ENCODE peak calls at places on chromosome 12, in six cellular contexts. A is K562, B is H1, E is HepG2, F is SK-N-SH, G is GM12878. R is an unnamed sample.

GRCh38 chr12:112297188-112297587 is 85.0 kb downstream of the HECTD4 start:
- DNase-seq in A (no peak), B (no peak), E (no peak), F (no peak), G (no peak), R (no peak)

GRCh38 chr12:110737532-110737931 is 5.2 kb downstream of the PPP1CC start:
- DNase-seq in A (no peak), B (no peak), E (no peak), F (no peak), G (no peak), R (no peak)

GRCh38 chr12:115375188-115375991 is 691.4 kb upstream of the TBX3 start:
- DNase-seq in A (no peak), B (no peak), E (peak; percentile 28), F (no peak), G (peak; percentile 65), R (peak; percentile 48)

GRCh38 chr12:46005151-46005797 is 14.9 kb upstream of the SCAF11 start:
- DNase-seq in A (no peak), B (no peak), E (no peak), F (peak; percentile 14), G (no peak), R (peak; percentile 14)

GRCh38 chr12:77232045-77232444 is 166.7 kb upstream of the E2F7 start:
- DNase-seq in A (no peak), B (no peak), E (no peak), F (no peak), G (no peak), R (no peak)

GRCh38 chr12:58557156-58557555 is 363.1 kb downstream of the LRIG3 start:
- DNase-seq in A (no peak), B (no peak), E (no peak), F (no peak), G (no peak), R (no peak)

GRCh38 chr12:99984271-99985128 is at the start of gene ANKS1B:
- DNase-seq in A (peak; percentile 57), B (peak; percentile 83), E (no peak), F (peak; percentile 89), G (no peak), R (peak; percentile 52)

GRCh38 chr12:92696240-92696639 is 6.5 kb upstream of the PLEKHG7 start:
- DNase-seq in A (no peak), B (no peak), E (no peak), F (no peak), G (no peak), R (no peak)

GRCh38 chr12:111033281-111034147 is 113.1 kb upstream of the MYL2 start:
- DNase-seq in A (no peak), B (peak; percentile 84), E (no peak), F (peak; percentile 85), G (no peak), R (no peak)

GRCh38 chr12:49979061-49979586 is 6.4 kb downstream of the AQP6 start:
- DNase-seq in A (no peak), B (no peak), E (no peak), F (peak; percentile 86), G (no peak), R (no peak)

GRCh38 chr12:104793968-104794367 is 164.1 kb downstream of the SLC41A2 start:
- DNase-seq in A (no peak), B (no peak), E (no peak), F (no peak), G (no peak), R (no peak)

GRCh38 chr12:58601529-58601928 is 318.8 kb downstream of the LRIG3 start:
- DNase-seq in A (no peak), B (no peak), E (no peak), F (no peak), G (no peak), R (no peak)

GRCh38 chr12:28795306-28795705 is 353.8 kb upstream of the FAR2 start:
- DNase-seq in A (no peak), B (no peak), E (no peak), F (no peak), G (no peak), R (no peak)

GRCh38 chr12:4736048-4736447 is 15.8 kb downstream of the GALNT8 start:
- DNase-seq in A (no peak), B (no peak), E (no peak), F (no peak), G (no peak), R (no peak)

GRCh38 chr12:49365542-49365941 is 1.7 kb upstream of the SPATS2 start:
- DNase-seq in A (peak; percentile 29), B (no peak), E (no peak), F (no peak), G (no peak), R (no peak)

GRCh38 chr12:43292699-43293098 is 259.3 kb downstream of the ADAMTS20 start:
- DNase-seq in A (no peak), B (no peak), E (no peak), F (no peak), G (no peak), R (no peak)

GRCh38 chr12:132363661-132364347 is 34.4 kb upstream of the GALNT9 start:
- DNase-seq in A (no peak), B (no peak), E (no peak), F (no peak), G (no peak), R (no peak)

GRCh38 chr12:862303-862911 is 87.1 kb downstream of the RAD52 start:
- DNase-seq in A (no peak), B (no peak), E (no peak), F (no peak), G (no peak), R (no peak)

GRCh38 chr12:863285-863684 is 86.2 kb downstream of the RAD52 start:
- DNase-seq in A (no peak), B (no peak), E (no peak), F (no peak), G (no peak), R (no peak)

GRCh38 chr12:852864-853263 is 96.6 kb downstream of the RAD52 start:
- DNase-seq in A (no peak), B (no peak), E (no peak), F (no peak), G (no peak), R (no peak)

GRCh38 chr12:851913-852312 is 97.6 kb downstream of the RAD52 start:
- DNase-seq in A (no peak), B (no peak), E (no peak), F (no peak), G (no peak), R (peak; percentile 10)

DNA sequence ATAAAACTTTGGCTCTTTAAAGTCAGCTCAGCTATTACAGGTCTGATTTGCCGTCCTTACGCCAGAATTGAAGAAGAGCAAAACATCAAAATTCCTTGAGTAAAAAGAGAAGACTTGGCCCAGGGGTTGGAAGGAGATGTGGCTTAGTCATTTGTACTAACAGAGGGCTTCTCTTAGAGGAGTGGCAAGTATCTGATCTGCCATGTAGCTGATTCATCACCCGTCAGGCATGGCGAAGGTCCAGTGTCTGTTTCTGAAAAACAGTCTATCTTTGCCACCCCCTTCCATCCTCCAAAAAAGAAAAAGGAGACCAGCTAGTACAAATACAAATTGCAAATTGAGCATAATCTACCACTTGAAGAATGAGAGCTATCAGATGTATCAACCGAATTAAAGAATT is 91.9 kb downstream of the RAD52 start:
- DNase-seq in A (no peak), B (no peak), E (no peak), F (no peak), G (no peak), R (peak; percentile 44)
- TF ChIP-seq CHD2 in A (no peak), B (no peak), E (no peak), F (no peak), G (no peak), R (no peak)

GRCh38 chr12:102063066-102063465 is 1.3 kb upstream of the WASHC3 start:
- DNase-seq in A (peak; percentile 34), B (no peak), E (peak; percentile 35), F (no peak), G (no peak), R (no peak)

GRCh38 chr12:102064476-102064875 is 2.7 kb upstream of the WASHC3 start:
- DNase-seq in A (no peak), B (no peak), E (no peak), F (no peak), G (no peak), R (no peak)

GRCh38 chr12:102061556-102062418 is at the start of gene WASHC3:
- DNase-seq in A (peak; percentile 87), B (peak; percentile 91), E (peak; percentile 90), F (peak; percentile 84), G (peak; percentile 74), R (peak; percentile 80)

GRCh38 chr12:102061096-102061555 is 665 bp downstream of the WASHC3 start:
- DNase-seq in A (peak; percentile 7), B (no peak), E (peak; percentile 12), F (no peak), G (peak; percentile 71), R (no peak)

DNA sequence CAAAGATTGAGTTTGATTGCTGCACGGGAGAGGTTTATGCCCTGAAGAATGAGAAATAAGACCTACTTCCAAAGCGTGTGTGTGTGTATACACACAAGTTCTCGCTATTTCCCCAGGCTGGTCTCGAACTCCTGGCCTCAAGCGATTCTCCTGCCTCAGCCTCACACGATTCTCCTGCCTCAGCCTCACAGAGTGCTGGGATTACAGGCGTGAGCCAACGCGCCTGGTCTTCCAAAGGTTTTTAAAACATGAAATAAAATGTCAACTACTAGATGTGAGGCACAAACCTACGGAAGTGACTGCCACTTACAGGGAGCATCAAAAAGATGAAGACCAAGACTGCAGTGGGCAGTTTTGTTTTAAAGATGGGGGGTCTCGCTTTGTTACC is 622 bp upstream of the WASHC3 start:
- DNase-seq in A (no peak), B (no peak), E (no peak), F (no peak), G (no peak), R (no peak)
- H3K4me3 ChIP-seq in A (peak overlapping the region; percentile 71), B (peak overlapping the region; percentile 76), E (peak overlapping the region; percentile 76), F (peak overlapping the region; percentile 90), G (no peak overlapping the region), R (peak overlapping the region; percentile 64)

DNA sequence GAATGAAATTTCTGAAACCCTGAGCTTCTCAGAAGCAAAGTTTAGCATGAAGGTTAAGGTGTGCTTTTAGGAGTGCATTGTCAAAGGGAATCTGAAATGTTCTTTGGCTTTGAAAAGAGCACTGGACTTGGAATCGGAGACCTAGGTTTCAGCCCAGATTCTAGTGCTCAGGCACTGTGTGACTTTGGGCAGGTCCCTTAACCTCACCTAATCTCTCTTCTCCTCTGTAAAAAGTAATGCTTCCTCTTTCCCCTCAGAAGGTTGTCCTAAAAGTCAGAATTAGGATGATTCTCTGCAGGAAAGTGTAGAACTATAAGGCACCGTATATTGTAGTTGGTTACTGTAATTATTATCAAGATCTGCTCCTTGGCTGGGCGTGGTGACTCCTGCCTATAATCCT is 38.0 kb upstream of the ELK3 start:
- DNase-seq in A (no peak), B (no peak), E (no peak), F (no peak), G (no peak), R (no peak)
- TF ChIP-seq EP300 in A (no peak), B (no peak), E (no peak), F (no peak), G (no peak), R (no peak)

DNA sequence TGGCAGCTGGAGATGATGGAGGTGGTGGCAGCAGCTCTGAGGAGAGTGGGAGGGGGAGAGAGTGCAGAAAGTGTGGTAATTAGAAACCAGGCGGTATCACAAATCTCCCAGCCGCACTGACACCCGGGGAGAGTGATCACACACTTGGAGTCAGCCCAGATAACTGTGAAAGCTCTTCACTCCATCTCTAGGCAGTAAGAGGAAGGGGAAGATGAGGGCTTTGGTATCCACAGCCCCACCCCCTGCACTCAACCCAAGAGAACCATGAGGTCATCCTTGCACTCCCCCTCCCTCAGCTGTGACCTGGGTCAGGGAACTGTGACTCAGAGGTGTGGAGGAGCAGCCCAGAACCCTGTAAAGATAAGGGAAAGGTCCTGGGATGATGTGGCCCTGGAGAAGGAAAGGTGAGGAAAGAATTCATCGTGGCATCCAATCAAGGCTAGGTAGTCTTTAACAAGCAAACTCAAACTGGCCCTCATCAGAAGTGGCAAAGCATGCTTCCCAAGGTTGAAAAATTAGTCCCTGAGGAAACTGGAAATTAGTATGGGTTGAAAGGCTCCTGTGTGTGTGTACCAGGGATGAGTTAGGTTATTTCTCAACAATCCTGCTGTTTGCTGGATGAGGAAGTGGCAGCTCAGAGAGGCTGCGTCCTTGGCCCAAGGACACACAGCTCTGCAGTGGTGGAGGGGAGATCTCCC is 111.0 kb upstream of the LHX5 start:
- DNase-seq in A (peak; percentile 91), B (no peak), E (no peak), F (no peak), G (no peak), R (no peak)
- TF ChIP-seq CHD2 in A (no peak), B (no peak), E (no peak), F (no peak), G (no peak), R (no peak)